ENCODE peak calls at places on chromosome 14, in six cellular contexts. One of them, this sample, is unnamed.

GRCh38 chr14:77306406-77307098 is 14.1 kb downstream of the POMT2 start:
- DNase-seq in stimulated activated CD4-positive, alpha-beta T cell treated with anti-CD3 and anti-CD28 coated beads, Interleukin-15, amount 100 ng/mL, for 24 hours: no peak
- DNase-seq in osteocyte: no peak
- DNase-seq in LoVo: no peak
- DNase-seq in dorsolateral prefrontal cortex: no peak
- DNase-seq in astrocyte of the spinal cord: peak; percentile 49
- DNase-seq in this sample: peak; percentile 53

GRCh38 chr14:80636071-80636470 is 305.5 kb downstream of the CEP128 start:
- DNase-seq in stimulated activated CD4-positive, alpha-beta T cell treated with anti-CD3 and anti-CD28 coated beads, Interleukin-15, amount 100 ng/mL, for 24 hours: no peak
- DNase-seq in osteocyte: no peak
- DNase-seq in LoVo: no peak
- DNase-seq in dorsolateral prefrontal cortex: no peak
- DNase-seq in astrocyte of the spinal cord: no peak
- DNase-seq in this sample: no peak

GRCh38 chr14:24246765-24247212 is 4.4 kb upstream of the TINF2 start:
- DNase-seq in stimulated activated CD4-positive, alpha-beta T cell treated with anti-CD3 and anti-CD28 coated beads, Interleukin-15, amount 100 ng/mL, for 24 hours: peak; percentile 37
- DNase-seq in osteocyte: no peak
- DNase-seq in LoVo: no peak
- DNase-seq in dorsolateral prefrontal cortex: no peak
- DNase-seq in astrocyte of the spinal cord: no peak
- DNase-seq in this sample: peak; percentile 19

GRCh38 chr14:96797943-96798349 is 764 bp downstream of the VRK1 start:
- DNase-seq in stimulated activated CD4-positive, alpha-beta T cell treated with anti-CD3 and anti-CD28 coated beads, Interleukin-15, amount 100 ng/mL, for 24 hours: no peak
- DNase-seq in osteocyte: no peak
- DNase-seq in LoVo: peak; percentile 4
- DNase-seq in dorsolateral prefrontal cortex: no peak
- DNase-seq in astrocyte of the spinal cord: no peak
- DNase-seq in this sample: no peak

GRCh38 chr14:103385153-103385993 is at the start of gene MARK3:
- DNase-seq in stimulated activated CD4-positive, alpha-beta T cell treated with anti-CD3 and anti-CD28 coated beads, Interleukin-15, amount 100 ng/mL, for 24 hours: peak; percentile 98
- DNase-seq in osteocyte: peak; percentile 99
- DNase-seq in LoVo: peak; percentile 95
- DNase-seq in dorsolateral prefrontal cortex: peak; percentile 98
- DNase-seq in astrocyte of the spinal cord: peak; percentile 98
- DNase-seq in this sample: peak; percentile 94

GRCh38 chr14:91996951-91997371 is 42.9 kb downstream of the TRIP11 start:
- DNase-seq in stimulated activated CD4-positive, alpha-beta T cell treated with anti-CD3 and anti-CD28 coated beads, Interleukin-15, amount 100 ng/mL, for 24 hours: no peak
- DNase-seq in osteocyte: no peak
- DNase-seq in LoVo: peak; percentile 29
- DNase-seq in dorsolateral prefrontal cortex: no peak
- DNase-seq in astrocyte of the spinal cord: peak; percentile 75
- DNase-seq in this sample: peak; percentile 47

GRCh38 chr14:105063041-105063440 is 2.2 kb downstream of the GPR132 start:
- DNase-seq in stimulated activated CD4-positive, alpha-beta T cell treated with anti-CD3 and anti-CD28 coated beads, Interleukin-15, amount 100 ng/mL, for 24 hours: no peak
- DNase-seq in osteocyte: no peak
- DNase-seq in LoVo: no peak
- DNase-seq in dorsolateral prefrontal cortex: no peak
- DNase-seq in astrocyte of the spinal cord: no peak
- DNase-seq in this sample: no peak

GRCh38 chr14:68651652-68652432 is 141.0 kb downstream of the ZFP36L1 start:
- DNase-seq in stimulated activated CD4-positive, alpha-beta T cell treated with anti-CD3 and anti-CD28 coated beads, Interleukin-15, amount 100 ng/mL, for 24 hours: no peak
- DNase-seq in osteocyte: peak; percentile 66
- DNase-seq in LoVo: no peak
- DNase-seq in dorsolateral prefrontal cortex: no peak
- DNase-seq in astrocyte of the spinal cord: no peak
- DNase-seq in this sample: no peak

GRCh38 chr14:61588419-61588901 is 106.9 kb upstream of the HIF1A start:
- DNase-seq in stimulated activated CD4-positive, alpha-beta T cell treated with anti-CD3 and anti-CD28 coated beads, Interleukin-15, amount 100 ng/mL, for 24 hours: no peak
- DNase-seq in osteocyte: no peak
- DNase-seq in LoVo: no peak
- DNase-seq in dorsolateral prefrontal cortex: no peak
- DNase-seq in astrocyte of the spinal cord: peak; percentile 80
- DNase-seq in this sample: peak; percentile 58

GRCh38 chr14:88986146-88986841 is 161.8 kb downstream of the TTC8 start:
- DNase-seq in stimulated activated CD4-positive, alpha-beta T cell treated with anti-CD3 and anti-CD28 coated beads, Interleukin-15, amount 100 ng/mL, for 24 hours: no peak
- DNase-seq in osteocyte: no peak
- DNase-seq in LoVo: peak; percentile 24
- DNase-seq in dorsolateral prefrontal cortex: no peak
- DNase-seq in astrocyte of the spinal cord: peak; percentile 79
- DNase-seq in this sample: peak; percentile 98

GRCh38 chr14:51394391-51394790 is 154.3 kb downstream of the TMX1 start:
- DNase-seq in stimulated activated CD4-positive, alpha-beta T cell treated with anti-CD3 and anti-CD28 coated beads, Interleukin-15, amount 100 ng/mL, for 24 hours: no peak
- DNase-seq in osteocyte: no peak
- DNase-seq in LoVo: no peak
- DNase-seq in dorsolateral prefrontal cortex: no peak
- DNase-seq in astrocyte of the spinal cord: no peak
- DNase-seq in this sample: peak; percentile 62

GRCh38 chr14:97287956-97288355 is 490.8 kb downstream of the VRK1 start:
- DNase-seq in stimulated activated CD4-positive, alpha-beta T cell treated with anti-CD3 and anti-CD28 coated beads, Interleukin-15, amount 100 ng/mL, for 24 hours: no peak
- DNase-seq in osteocyte: no peak
- DNase-seq in LoVo: no peak
- DNase-seq in dorsolateral prefrontal cortex: no peak
- DNase-seq in astrocyte of the spinal cord: no peak
- DNase-seq in this sample: no peak

GRCh38 chr14:68495101-68495637 is 297.7 kb downstream of the ZFP36L1 start:
- DNase-seq in stimulated activated CD4-positive, alpha-beta T cell treated with anti-CD3 and anti-CD28 coated beads, Interleukin-15, amount 100 ng/mL, for 24 hours: no peak
- DNase-seq in osteocyte: no peak
- DNase-seq in LoVo: no peak
- DNase-seq in dorsolateral prefrontal cortex: no peak
- DNase-seq in astrocyte of the spinal cord: no peak
- DNase-seq in this sample: no peak

GRCh38 chr14:73723799-73724621 is 9.8 kb upstream of the PNMA1 start:
- DNase-seq in stimulated activated CD4-positive, alpha-beta T cell treated with anti-CD3 and anti-CD28 coated beads, Interleukin-15, amount 100 ng/mL, for 24 hours: no peak
- DNase-seq in osteocyte: peak; percentile 95
- DNase-seq in LoVo: no peak
- DNase-seq in dorsolateral prefrontal cortex: no peak
- DNase-seq in astrocyte of the spinal cord: peak; percentile 97
- DNase-seq in this sample: peak; percentile 96

GRCh38 chr14:32134448-32135070 is 57.5 kb downstream of the ARHGAP5 start:
- DNase-seq in stimulated activated CD4-positive, alpha-beta T cell treated with anti-CD3 and anti-CD28 coated beads, Interleukin-15, amount 100 ng/mL, for 24 hours: no peak
- DNase-seq in osteocyte: no peak
- DNase-seq in LoVo: peak; percentile 14
- DNase-seq in dorsolateral prefrontal cortex: no peak
- DNase-seq in astrocyte of the spinal cord: peak; percentile 15
- DNase-seq in this sample: peak; percentile 19

GRCh38 chr14:64952598-64953309 is 10.2 kb upstream of the GPX2 start:
- DNase-seq in stimulated activated CD4-positive, alpha-beta T cell treated with anti-CD3 and anti-CD28 coated beads, Interleukin-15, amount 100 ng/mL, for 24 hours: no peak
- DNase-seq in osteocyte: no peak
- DNase-seq in LoVo: no peak
- DNase-seq in dorsolateral prefrontal cortex: no peak
- DNase-seq in astrocyte of the spinal cord: peak; percentile 32
- DNase-seq in this sample: no peak

GRCh38 chr14:73718742-73719251 is 4.6 kb upstream of the PNMA1 start:
- DNase-seq in stimulated activated CD4-positive, alpha-beta T cell treated with anti-CD3 and anti-CD28 coated beads, Interleukin-15, amount 100 ng/mL, for 24 hours: no peak
- DNase-seq in osteocyte: no peak
- DNase-seq in LoVo: no peak
- DNase-seq in dorsolateral prefrontal cortex: peak; percentile 77
- DNase-seq in astrocyte of the spinal cord: peak; percentile 42
- DNase-seq in this sample: no peak

GRCh38 chr14:90308561-90308960 is 23.2 kb downstream of the NRDE2 start:
- DNase-seq in stimulated activated CD4-positive, alpha-beta T cell treated with anti-CD3 and anti-CD28 coated beads, Interleukin-15, amount 100 ng/mL, for 24 hours: no peak
- DNase-seq in osteocyte: no peak
- DNase-seq in LoVo: no peak
- DNase-seq in dorsolateral prefrontal cortex: no peak
- DNase-seq in astrocyte of the spinal cord: no peak
- DNase-seq in this sample: no peak

GRCh38 chr14:21668377-21668776 is 5.2 kb downstream of the OR4E1 start:
- DNase-seq in stimulated activated CD4-positive, alpha-beta T cell treated with anti-CD3 and anti-CD28 coated beads, Interleukin-15, amount 100 ng/mL, for 24 hours: no peak
- DNase-seq in osteocyte: no peak
- DNase-seq in LoVo: no peak
- DNase-seq in dorsolateral prefrontal cortex: no peak
- DNase-seq in astrocyte of the spinal cord: peak; percentile 85
- DNase-seq in this sample: peak; percentile 49

GRCh38 chr14:34283590-34283989 is 178.4 kb downstream of the SPTSSA start:
- DNase-seq in stimulated activated CD4-positive, alpha-beta T cell treated with anti-CD3 and anti-CD28 coated beads, Interleukin-15, amount 100 ng/mL, for 24 hours: no peak
- DNase-seq in osteocyte: no peak
- DNase-seq in LoVo: no peak
- DNase-seq in dorsolateral prefrontal cortex: no peak
- DNase-seq in astrocyte of the spinal cord: no peak
- DNase-seq in this sample: no peak

GRCh38 chr14:33347816-33348215 is 409.1 kb downstream of the NPAS3 start:
- DNase-seq in stimulated activated CD4-positive, alpha-beta T cell treated with anti-CD3 and anti-CD28 coated beads, Interleukin-15, amount 100 ng/mL, for 24 hours: no peak
- DNase-seq in osteocyte: no peak
- DNase-seq in LoVo: no peak
- DNase-seq in dorsolateral prefrontal cortex: no peak
- DNase-seq in astrocyte of the spinal cord: no peak
- DNase-seq in this sample: no peak

GRCh38 chr14:100472094-100472455 is 115.1 kb downstream of the BEGAIN start:
- DNase-seq in stimulated activated CD4-positive, alpha-beta T cell treated with anti-CD3 and anti-CD28 coated beads, Interleukin-15, amount 100 ng/mL, for 24 hours: no peak
- DNase-seq in osteocyte: peak; percentile 81
- DNase-seq in LoVo: no peak
- DNase-seq in dorsolateral prefrontal cortex: no peak
- DNase-seq in astrocyte of the spinal cord: no peak
- DNase-seq in this sample: no peak

GRCh38 chr14:50107850-50108249 is 8.5 kb downstream of the VCPKMT start:
- DNase-seq in stimulated activated CD4-positive, alpha-beta T cell treated with anti-CD3 and anti-CD28 coated beads, Interleukin-15, amount 100 ng/mL, for 24 hours: no peak
- DNase-seq in osteocyte: no peak
- DNase-seq in LoVo: no peak
- DNase-seq in dorsolateral prefrontal cortex: no peak
- DNase-seq in astrocyte of the spinal cord: no peak
- DNase-seq in this sample: no peak

GRCh38 chr14:101476931-101477553 is 84.3 kb upstream of the DIO3 start:
- DNase-seq in stimulated activated CD4-positive, alpha-beta T cell treated with anti-CD3 and anti-CD28 coated beads, Interleukin-15, amount 100 ng/mL, for 24 hours: no peak
- DNase-seq in osteocyte: no peak
- DNase-seq in LoVo: no peak
- DNase-seq in dorsolateral prefrontal cortex: peak; percentile 24
- DNase-seq in astrocyte of the spinal cord: no peak
- DNase-seq in this sample: no peak

GRCh38 chr14:95014036-95014435 is 143.3 kb downstream of the DICER1 start:
- DNase-seq in stimulated activated CD4-positive, alpha-beta T cell treated with anti-CD3 and anti-CD28 coated beads, Interleukin-15, amount 100 ng/mL, for 24 hours: no peak
- DNase-seq in osteocyte: no peak
- DNase-seq in LoVo: no peak
- DNase-seq in dorsolateral prefrontal cortex: no peak
- DNase-seq in astrocyte of the spinal cord: no peak
- DNase-seq in this sample: no peak

GRCh38 chr14:53715390-53715730 is 241.3 kb downstream of the BMP4 start:
- DNase-seq in stimulated activated CD4-positive, alpha-beta T cell treated with anti-CD3 and anti-CD28 coated beads, Interleukin-15, amount 100 ng/mL, for 24 hours: no peak
- DNase-seq in osteocyte: no peak
- DNase-seq in LoVo: peak; percentile 79
- DNase-seq in dorsolateral prefrontal cortex: no peak
- DNase-seq in astrocyte of the spinal cord: peak; percentile 76
- DNase-seq in this sample: peak; percentile 70

GRCh38 chr14:103521438-103521961 is 1.1 kb downstream of the CKB start:
- DNase-seq in stimulated activated CD4-positive, alpha-beta T cell treated with anti-CD3 and anti-CD28 coated beads, Interleukin-15, amount 100 ng/mL, for 24 hours: no peak
- DNase-seq in osteocyte: no peak
- DNase-seq in LoVo: peak; percentile 28
- DNase-seq in dorsolateral prefrontal cortex: no peak
- DNase-seq in astrocyte of the spinal cord: no peak
- DNase-seq in this sample: no peak